ENCODE peak calls at places on chromosomes 13 and 19, in eight cellular contexts. J, R, C, H, L, V, A and Y are unnamed samples.

GRCh38 chr19:38727868-38728660 is 16.2 kb downstream of the CAPN12 start:
- DNase-seq in J (no peak), R (no peak), C (no peak), H (no peak), L (no peak), V (no peak), A (no peak), Y (no peak)

GRCh38 chr13:95535243-95535642 is 17.3 kb upstream of the CLDN10 start:
- DNase-seq in J (no peak), R (no peak), C (peak), H (peak), L (no peak), V (no peak), A (no peak), Y (no peak)

GRCh38 chr19:5321851-5322681 is 18.5 kb downstream of the PTPRS start:
- DNase-seq in J (no peak), R (peak), C (no peak), H (no peak), L (peak), V (no peak), A (no peak), Y (no peak)

GRCh38 chr13:81606074-81606473 is 1265.1 kb upstream of the SPRY2 start:
- DNase-seq in J (no peak), R (no peak), C (no peak), H (no peak), L (no peak), V (no peak), A (no peak), Y (no peak)

GRCh38 chr13:25406377-25406776 is 34.6 kb downstream of the ATP8A2 start:
- DNase-seq in J (no peak), R (no peak), C (peak), H (no peak), L (no peak), V (no peak), A (no peak), Y (no peak)

GRCh38 chr19:30092721-30093569 is 150.9 kb downstream of the URI1 start:
- DNase-seq in J (no peak), R (no peak), C (no peak), H (no peak), L (peak), V (no peak), A (no peak), Y (no peak)

GRCh38 chr19:10812902-10813404 is 23.1 kb downstream of the TMED1 start:
- DNase-seq in J (no peak), R (no peak), C (no peak), H (peak), L (peak), V (no peak), A (no peak), Y (peak)

GRCh38 chr13:110874508-110874960 is 40.3 kb downstream of the ANKRD10 start:
- DNase-seq in J (no peak), R (peak), C (peak), H (peak), L (peak), V (peak), A (peak), Y (peak)

GRCh38 chr19:52453324-52454094 is at the start of gene ZNF578:
- DNase-seq in J (no peak), R (peak), C (no peak), H (peak), L (peak), V (peak), A (peak), Y (peak)
- TF ChIP-seq POLR2AphosphoS5 in J (no peak), R (peak), C (no peak), H (peak), L (no peak), V (peak), A (peak), Y (no peak)

GRCh38 chr19:1315470-1316166 is 29.9 kb downstream of the EFNA2 start:
- DNase-seq in J (no peak), R (peak), C (peak), H (peak), L (peak), V (no peak), A (peak), Y (peak)
- TF ChIP-seq POLR2AphosphoS5 in J (no peak), R (no peak), C (no peak), H (no peak), L (no peak), V (no peak), A (no peak), Y (no peak)

GRCh38 chr19:56142087-56142787 is 1.1 kb downstream of the ZNF444 start:
- DNase-seq in J (no peak), R (no peak), C (no peak), H (no peak), L (peak), V (no peak), A (peak), Y (peak)

GRCh38 chr19:56142897-56143434 is 1.9 kb downstream of the ZNF444 start:
- DNase-seq in J (no peak), R (no peak), C (no peak), H (no peak), L (no peak), V (no peak), A (no peak), Y (no peak)

GRCh38 chr19:56144816-56145215 is 3.7 kb downstream of the ZNF444 start:
- DNase-seq in J (no peak), R (no peak), C (no peak), H (no peak), L (no peak), V (no peak), A (no peak), Y (no peak)

GRCh38 chr19:56145698-56146097 is 4.6 kb downstream of the ZNF444 start:
- DNase-seq in J (no peak), R (no peak), C (no peak), H (no peak), L (no peak), V (no peak), A (no peak), Y (no peak)

GRCh38 chr19:56144396-56144795 is 3.3 kb downstream of the ZNF444 start:
- DNase-seq in J (no peak), R (no peak), C (no peak), H (no peak), L (no peak), V (no peak), A (no peak), Y (no peak)
- TF ChIP-seq POLR2AphosphoS5 in J (no peak), R (no peak), C (no peak), H (no peak), L (no peak), V (no peak), A (no peak), Y (no peak)

GRCh38 chr13:80341098-80341701 is at the start of gene SPRY2:
- DNase-seq in J (no peak), R (peak), C (peak), H (peak), L (peak), V (peak), A (peak), Y (peak)
- TF ChIP-seq POLR2AphosphoS5 in J (peak), R (peak), C (peak), H (peak), L (peak), V (peak), A (peak), Y (peak)

GRCh38 chr19:4232614-4233281 is 3.4 kb downstream of the EBI3 start:
- DNase-seq in J (no peak), R (peak), C (no peak), H (no peak), L (no peak), V (no peak), A (no peak), Y (no peak)
- TF ChIP-seq POLR2AphosphoS5 in J (no peak), R (no peak), C (no peak), H (no peak), L (no peak), V (no peak), A (no peak), Y (no peak)